ENCODE peak calls at places on chromosomes 7 and 10, in four cellular contexts. Y is GM06990, G is AG10803, J is sigmoid colon. S is an unnamed sample.

GRCh38 chr10:124354411-124355382 is 64.0 kb downstream of the OAT start:
- DNase-seq in G (peak), J (no peak), Y (peak), S (peak)

GRCh38 chr10:97718659-97719142 is 5.2 kb downstream of the MARVELD1 start:
- DNase-seq in J (peak), G (peak), Y (no peak), S (peak)

GRCh38 chr10:86655173-86655540 is 810 bp downstream of the OPN4 start:
- DNase-seq in G (no peak), Y (no peak), J (peak), S (no peak)

GRCh38 chr7:29329686-29330085 is 135.1 kb downstream of the CHN2 start:
- DNase-seq in Y (no peak), J (no peak), G (no peak), S (no peak)

GRCh38 chr7:47873767-47874166 is 74.5 kb downstream of the PKD1L1 start:
- DNase-seq in J (no peak), Y (no peak), G (peak), S (no peak)

GRCh38 chr7:79820387-79820786 is 314.2 kb upstream of the GNAI1 start:
- DNase-seq in G (peak), J (peak), Y (no peak), S (peak)

GRCh38 chr10:77247076-77247561 is 390.5 kb downstream of the KCNMA1 start:
- DNase-seq in G (peak), J (no peak), Y (no peak), S (peak)

GRCh38 chr10:70958396-70958795 is 70.0 kb upstream of the PCBD1 start:
- DNase-seq in Y (no peak), G (no peak), J (no peak), S (no peak)

DNA sequence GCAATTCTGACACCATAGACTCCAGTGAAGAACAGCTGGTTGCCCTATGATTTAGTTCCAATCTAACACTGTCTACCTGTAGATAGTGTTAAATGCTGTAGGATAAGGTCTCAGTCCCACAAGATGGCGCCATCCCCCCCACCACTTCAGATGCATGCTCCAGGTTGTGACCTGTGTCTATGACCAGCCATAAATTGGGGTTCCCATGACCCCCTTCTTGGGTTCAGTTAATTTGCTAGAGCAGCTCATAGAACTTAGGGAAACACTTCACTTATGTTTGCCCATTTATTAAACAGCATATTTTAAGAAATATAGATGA is 13.1 kb downstream of the CCSER2 start:
- DNase-seq in Y (no peak), G (no peak), J (no peak), S (no peak)
- TF ChIP-seq CTCF in Y (peak), G (no peak), J (no peak), S (no peak)

DNA sequence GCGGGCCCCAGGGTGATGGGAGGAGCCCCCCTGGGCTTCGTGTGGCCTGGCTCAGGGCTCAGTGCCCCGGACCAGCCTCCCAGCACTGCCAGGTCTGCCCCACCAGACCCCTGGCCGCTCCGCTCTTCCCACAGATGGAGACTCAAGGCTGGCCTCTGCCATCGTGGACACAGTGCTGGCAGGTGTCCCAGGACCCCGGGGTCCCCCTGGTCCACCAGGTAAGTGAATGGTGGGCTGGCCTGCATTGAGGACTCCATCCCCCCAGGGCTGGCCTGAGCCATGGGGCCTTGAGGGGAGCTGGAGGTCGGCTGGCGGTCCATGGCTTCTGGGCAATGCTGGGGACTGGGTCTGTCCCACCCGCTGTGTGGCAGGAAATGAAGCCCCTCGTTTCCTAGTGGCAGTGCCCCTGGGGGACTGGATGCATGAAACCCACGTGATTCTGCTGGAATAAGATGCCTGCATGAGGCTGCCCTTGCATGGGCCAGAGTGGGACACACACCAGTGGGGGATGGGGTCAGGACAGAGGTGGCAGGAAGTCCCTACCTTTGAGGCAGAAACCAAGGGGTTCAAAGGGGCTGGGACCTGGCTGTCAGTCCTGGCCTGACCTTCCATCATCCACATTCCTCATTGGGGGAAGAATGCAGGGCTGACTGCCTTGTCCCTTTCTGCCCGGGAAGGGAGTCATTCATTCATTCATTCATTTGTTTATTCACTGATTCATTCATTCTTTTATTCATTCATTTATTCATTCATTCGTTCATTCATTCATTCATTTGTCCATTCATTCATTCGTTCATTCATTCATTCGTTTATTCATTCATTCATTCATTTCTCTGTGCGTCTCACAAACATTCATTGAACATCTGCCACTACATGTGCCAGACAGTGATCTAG is 81.8 kb downstream of the MYL10 start:
- DNase-seq in Y (no peak), G (no peak), J (peak), S (no peak)
- TF ChIP-seq CTCF in Y (no peak), G (no peak), J (no peak), S (no peak)

GRCh38 chr10:27099916-27100799 is at the start of gene ANKRD26:
- DNase-seq in G (peak), Y (peak), J (peak), S (peak)
- TF ChIP-seq CTCF in G (peak), Y (peak), J (no peak), S (no peak)

GRCh38 chr7:55132890-55133551 is 114.2 kb downstream of the EGFR start:
- DNase-seq in G (peak), J (peak), Y (no peak), S (peak)
- TF ChIP-seq CTCF in G (no peak), J (no peak), Y (no peak), S (no peak)

S was measured in fibroblast of the aortic adventitia.